ENCODE peak calls at places on chromosomes 6 and 20, in eight cellular contexts. Q is choroid plexus epithelial cell, C is foreskin fibroblast, F is stomach, G is heart left ventricle, K is psoas muscle, I is neural progenitor cell, N is AG10803. Y is an unnamed sample.

GRCh38 chr6:44452725-44453124 is 65.2 kb downstream of the CDC5L start:
- DNase-seq in Q (peak; percentile 70), C (peak; percentile 93), F (no peak), G (no peak), K (no peak), I (no peak), N (peak; percentile 76), Y (no peak)

GRCh38 chr6:132708771-132709170 is 5.1 kb downstream of the VNN1 start:
- DNase-seq in Q (no peak), C (peak; percentile 10), F (no peak), G (no peak), K (no peak), I (no peak), N (no peak), Y (no peak)

GRCh38 chr6:84462697-84463096 is 235.3 kb upstream of the CEP162 start:
- DNase-seq in Q (peak; percentile 76), C (peak; percentile 74), F (no peak), G (no peak), K (no peak), I (no peak), N (peak; percentile 78), Y (no peak)

GRCh38 chr20:54219751-54220426 is 12.0 kb downstream of the PFDN4 start:
- DNase-seq in Q (peak; percentile 73), C (peak; percentile 78), F (no peak), G (no peak), K (no peak), I (peak; percentile 59), N (peak; percentile 52), Y (no peak)

GRCh38 chr6:22029169-22029568 is 267.7 kb downstream of the PRL start:
- DNase-seq in Q (peak; percentile 24), C (no peak), F (no peak), G (no peak), K (no peak), I (no peak), N (peak; percentile 54), Y (no peak)

GRCh38 chr20:58184063-58184462 is 44.4 kb downstream of the ANKRD60 start:
- DNase-seq in Q (no peak), C (no peak), F (no peak), G (no peak), K (no peak), I (no peak), N (no peak), Y (no peak)

GRCh38 chr20:54456423-54456822 is 19.0 kb upstream of the DOK5 start:
- DNase-seq in Q (no peak), C (no peak), F (no peak), G (no peak), K (no peak), I (no peak), N (no peak), Y (no peak)

GRCh38 chr20:63974402-63975200 is 4.8 kb downstream of the SAMD10 start:
- DNase-seq in Q (no peak), C (peak; percentile 32), F (peak; percentile 64), G (peak; percentile 35), K (no peak), I (no peak), N (no peak), Y (no peak)

GRCh38 chr20:20594171-20594530 is 118.3 kb downstream of the RALGAPA2 start:
- DNase-seq in Q (peak; percentile 67), C (peak; percentile 53), F (no peak), G (no peak), K (no peak), I (peak; percentile 57), N (peak; percentile 43), Y (no peak)

GRCh38 chr6:106448000-106448426 is 87.5 kb downstream of the CRYBG1 start:
- DNase-seq in Q (no peak), C (no peak), F (no peak), G (peak; percentile 31), K (peak; percentile 17), I (no peak), N (no peak), Y (no peak)

GRCh38 chr20:64280460-64280843 is 24.9 kb downstream of the PCMTD2 start:
- DNase-seq in Q (no peak), C (no peak), F (no peak), G (no peak), K (no peak), I (no peak), N (no peak), Y (no peak)

GRCh38 chr6:136403166-136403980 is 113.7 kb upstream of the BCLAF1 start:
- DNase-seq in Q (peak; percentile 89), C (peak; percentile 92), F (no peak), G (no peak), K (no peak), I (no peak), N (peak; percentile 92), Y (no peak)

GRCh38 chr6:48915591-48915990 is 547.5 kb downstream of the MMUT start:
- DNase-seq in Q (no peak), C (no peak), F (no peak), G (no peak), K (no peak), I (no peak), N (no peak), Y (no peak)
- TF ChIP-seq CTCF in Q (no peak), C (no peak), F (no peak), G (no peak), K (no peak), I (peak; percentile 8), N (no peak), Y (no peak)

DNA sequence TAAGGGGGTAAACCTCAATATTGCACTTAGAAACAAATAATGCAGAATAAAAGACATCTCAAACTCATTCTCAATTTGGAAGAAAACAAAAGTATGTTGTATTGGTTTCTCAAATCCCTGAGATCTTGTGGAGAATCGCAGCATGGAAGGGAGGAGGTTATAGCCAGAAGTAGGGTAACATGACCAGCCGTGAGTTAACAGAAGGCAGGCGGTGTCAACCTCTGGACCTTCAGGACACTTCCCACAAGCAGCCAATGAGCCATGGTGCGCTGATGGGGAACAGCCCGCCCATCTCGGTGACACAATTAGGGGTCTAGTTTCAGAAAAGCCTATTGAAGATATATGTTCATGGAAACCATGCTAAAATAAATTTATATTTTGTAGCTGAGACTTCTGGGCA is 98.4 kb downstream of the ALDH8A1 start:
- DNase-seq in Q (no peak), C (no peak), F (no peak), G (no peak), K (no peak), I (no peak), N (no peak), Y (no peak)
- H3K4me3 ChIP-seq in Q (no peak overlapping the region), C (no peak overlapping the region), F (no peak overlapping the region), G (no peak overlapping the region), K (no peak overlapping the region), I (no peak overlapping the region), N (no peak overlapping the region), Y (no peak overlapping the region)

DNA sequence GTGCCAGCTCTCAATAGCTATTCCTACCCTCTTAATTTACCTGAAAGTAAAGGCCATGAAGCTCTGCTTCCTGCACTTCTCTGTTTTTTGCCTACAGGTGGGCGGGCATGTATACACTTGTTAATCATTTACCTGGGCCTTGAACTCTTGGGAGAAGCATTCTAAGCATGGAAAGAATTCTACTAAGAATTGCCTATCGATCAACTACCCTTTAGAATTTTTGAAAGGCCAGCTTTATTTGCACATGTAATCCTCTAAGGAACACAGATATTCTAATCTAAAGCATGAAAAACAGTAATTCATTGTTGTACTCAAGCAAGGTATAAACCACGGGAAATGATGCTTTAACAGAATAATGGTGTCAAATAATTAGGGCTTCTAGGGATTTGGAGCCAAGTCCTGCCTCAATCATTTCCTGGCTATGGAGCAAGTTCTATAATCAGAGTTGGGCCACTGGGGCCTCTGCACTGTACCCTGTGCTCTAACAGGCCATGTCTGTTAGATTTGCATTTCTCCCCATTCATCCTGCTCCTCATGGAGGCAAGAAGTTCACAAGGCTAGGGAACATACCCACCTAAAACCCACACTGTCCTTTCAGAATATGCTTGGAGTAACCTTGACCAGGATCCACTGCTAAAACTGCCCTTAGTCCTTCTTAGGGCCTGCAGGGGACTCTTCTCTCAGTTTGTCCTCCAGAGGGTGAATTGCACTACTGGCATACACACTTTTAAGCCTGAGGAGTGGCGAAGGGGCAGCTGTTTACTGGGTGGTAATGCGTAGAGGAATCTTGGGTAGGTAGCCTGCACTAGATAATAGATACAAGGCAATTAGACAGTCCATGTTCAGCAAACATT is 276.4 kb upstream of the JAG1 start:
- DNase-seq in Q (no peak), C (no peak), F (no peak), G (no peak), K (no peak), I (no peak), N (no peak), Y (no peak)
- TF ChIP-seq CTCF in Q (no peak), C (no peak), F (no peak), G (no peak), K (no peak), I (no peak), N (no peak), Y (no peak)

GRCh38 chr6:91523511-91523910 is 936.6 kb upstream of the MAP3K7 start:
- DNase-seq in Q (no peak), C (no peak), F (no peak), G (no peak), K (no peak), I (no peak), N (no peak), Y (no peak)
- H3K4me3 ChIP-seq in Q (no peak overlapping the region), C (no peak overlapping the region), F (no peak overlapping the region), G (no peak overlapping the region), K (no peak overlapping the region), I (no peak overlapping the region), N (no peak overlapping the region), Y (no peak overlapping the region)

Y was measured in BE2C.